ENCODE peak calls at places on chromosomes 11 and 22, in seven cellular contexts. I is left cardiac atrium; A is MCF 10A; X is SW480; O is stimulated activated CD4-positive, alpha-beta T cell treated with anti-CD3 and anti-CD28 coated beads, Interleukin-12 subunit alpha, Interleukin-12 subunit beta, amount 100 ng/mL, for 4 hours; Y is GM03348; R is stimulated activated CD8-positive, alpha-beta memory T cell treated with anti-CD3 and anti-CD28 coated beads, Interleukin-4, amount 100 ng/mL, for 24 hours. G is an unnamed sample.

GRCh38 chr22:28742562-28742962 is 723 bp downstream of the HSCB start:
- DNase-seq in I (no peak), A (no peak), X (no peak), O (no peak), Y (peak), R (no peak), G (no peak)

GRCh38 chr11:115145316-115145715 is 358.9 kb downstream of the CADM1 start:
- DNase-seq in I (no peak), A (no peak), X (no peak), O (no peak), Y (no peak), R (no peak), G (no peak)

GRCh38 chr11:96028746-96029145 is 104.8 kb upstream of the MTMR2 start:
- DNase-seq in I (no peak), A (no peak), X (no peak), O (no peak), Y (no peak), R (no peak), G (no peak)

GRCh38 chr11:23976776-23977380 is 520.0 kb upstream of the LUZP2 start:
- DNase-seq in I (no peak), A (no peak), X (no peak), O (no peak), Y (peak), R (no peak), G (no peak)

GRCh38 chr11:41983458-41983857 is 524.0 kb upstream of the LRRC4C start:
- DNase-seq in I (no peak), A (no peak), X (no peak), O (no peak), Y (no peak), R (no peak), G (no peak)

GRCh38 chr11:96486890-96487633 is 97.2 kb downstream of the JRKL start:
- DNase-seq in I (no peak), A (peak), X (peak), O (no peak), Y (no peak), R (no peak), G (peak)

GRCh38 chr11:77865805-77866204 is 44.9 kb downstream of the AAMDC start:
- DNase-seq in I (no peak), A (no peak), X (no peak), O (no peak), Y (peak), R (no peak), G (no peak)

GRCh38 chr11:73334244-73335203 is 26.4 kb downstream of the ARHGEF17 start:
- DNase-seq in I (peak), A (peak), X (no peak), O (no peak), Y (peak), R (no peak), G (no peak)

GRCh38 chr11:74948546-74948897 is 369 bp downstream of the XRRA1 start:
- DNase-seq in I (no peak), A (no peak), X (peak), O (no peak), Y (peak), R (no peak), G (no peak)

G was measured in neural crest cell.